ENCODE peak calls at places on chromosome 1, in seven cellular contexts. H, J, U, L, Z, I and D are unnamed samples.

GRCh38 chr1:42784946-42785693 is at the start of gene TMEM269:
- DNase-seq in H (no peak), J (peak; percentile 64), U (no peak), L (peak; percentile 56), Z (no peak), I (no peak), D (peak; percentile 23)

GRCh38 chr1:78289606-78290005 is 201.2 kb upstream of the PTGFR start:
- DNase-seq in H (no peak), J (no peak), U (no peak), L (no peak), Z (no peak), I (no peak), D (no peak)

GRCh38 chr1:114196992-114197907 is 43.6 kb upstream of the SYT6 start:
- DNase-seq in H (no peak), J (no peak), U (no peak), L (no peak), Z (no peak), I (no peak), D (no peak)

GRCh38 chr1:19169642-19170041 is 40.4 kb downstream of the UBR4 start:
- DNase-seq in H (peak; percentile 30), J (no peak), U (no peak), L (no peak), Z (no peak), I (peak; percentile 43), D (no peak)

GRCh38 chr1:44924835-44925464 is 61.4 kb downstream of the EIF2B3 start:
- DNase-seq in H (peak; percentile 73), J (no peak), U (peak; percentile 70), L (no peak), Z (no peak), I (peak; percentile 73), D (no peak)

GRCh38 chr1:170864238-170864637 is 71.1 kb upstream of the MROH9 start:
- DNase-seq in H (no peak), J (no peak), U (no peak), L (no peak), Z (no peak), I (no peak), D (no peak)

GRCh38 chr1:37718181-37718900 is 26.0 kb downstream of the CDCA8 start:
- DNase-seq in H (no peak), J (no peak), U (no peak), L (no peak), Z (no peak), I (no peak), D (peak; percentile 41)

GRCh38 chr1:26787381-26787705 is 407 bp upstream of the PIGV start:
- DNase-seq in H (no peak), J (no peak), U (peak; percentile 20), L (peak; percentile 71), Z (no peak), I (no peak), D (no peak)

GRCh38 chr1:41390171-41390570 is 28.9 kb downstream of the FOXO6 start:
- DNase-seq in H (no peak), J (no peak), U (no peak), L (no peak), Z (no peak), I (no peak), D (no peak)

GRCh38 chr1:25993197-25993951 is 4.5 kb downstream of the PAFAH2 start:
- DNase-seq in H (no peak), J (no peak), U (no peak), L (no peak), Z (no peak), I (no peak), D (no peak)

GRCh38 chr1:154465621-154466020 is 36.4 kb upstream of the TDRD10 start:
- DNase-seq in H (no peak), J (no peak), U (no peak), L (no peak), Z (no peak), I (no peak), D (no peak)

DNA sequence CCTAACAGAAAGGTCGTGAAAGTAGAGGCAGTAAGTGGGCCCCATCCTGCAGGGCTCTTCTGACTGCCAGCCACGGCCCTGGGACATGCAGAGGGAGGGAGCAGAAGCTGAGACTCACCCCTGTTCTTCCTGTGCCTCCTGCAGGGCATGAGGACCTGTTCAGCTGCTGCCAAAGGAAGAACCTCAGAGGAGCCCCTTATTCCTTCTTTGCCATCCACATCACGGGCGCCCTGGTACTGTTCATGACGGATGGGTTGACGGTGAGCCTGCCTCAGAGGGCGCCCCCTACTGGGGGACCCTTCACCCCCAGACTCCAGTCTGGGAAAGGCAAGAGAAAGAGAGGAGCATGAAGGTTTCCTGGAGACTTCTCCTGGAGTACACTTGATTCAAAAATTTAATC is 47.1 kb downstream of the ELK4 start:
- DNase-seq in H (no peak), J (no peak), U (no peak), L (no peak), Z (no peak), I (no peak), D (no peak)
- TF ChIP-seq CTCF in H (no peak), J (peak; percentile 47), U (peak; percentile 15), L (no peak), Z (peak; percentile 46), I (no peak), D (peak; percentile 47)

DNA sequence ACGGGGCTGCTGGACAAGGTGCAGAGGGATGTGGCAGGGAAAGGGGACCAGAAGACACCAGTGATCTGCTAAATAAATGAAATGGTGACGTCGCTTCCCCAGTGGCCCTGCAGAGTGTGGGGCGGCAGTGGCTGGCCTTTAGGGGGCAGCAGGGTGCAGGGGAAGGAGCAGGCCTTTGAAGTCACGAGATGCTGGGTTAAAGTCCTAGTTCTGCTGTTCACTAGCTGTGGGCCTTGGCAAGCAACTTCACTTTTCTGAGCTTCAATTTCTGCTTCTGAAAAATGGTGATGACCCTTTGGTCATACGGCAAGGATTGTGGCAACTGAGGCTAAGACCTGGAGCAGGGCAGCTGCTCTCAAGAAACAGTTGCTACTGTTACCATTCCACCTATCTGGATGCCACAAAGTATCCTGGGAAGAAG is 9.2 kb upstream of the GALE start:
- DNase-seq in H (peak; percentile 75), J (no peak), U (peak; percentile 64), L (peak; percentile 82), Z (no peak), I (no peak), D (peak; percentile 82)
- TF ChIP-seq CTCF in H (peak; percentile 84), J (peak; percentile 66), U (peak; percentile 62), L (peak; percentile 79), Z (peak; percentile 69), I (peak; percentile 71), D (peak; percentile 49)

GRCh38 chr1:9112961-9113880 is 15.7 kb downstream of the GPR157 start:
- DNase-seq in H (peak; percentile 75), J (no peak), U (no peak), L (no peak), Z (no peak), I (no peak), D (no peak)
- TF ChIP-seq CTCF in H (no peak), J (no peak), U (no peak), L (no peak), Z (no peak), I (no peak), D (no peak)

DNA sequence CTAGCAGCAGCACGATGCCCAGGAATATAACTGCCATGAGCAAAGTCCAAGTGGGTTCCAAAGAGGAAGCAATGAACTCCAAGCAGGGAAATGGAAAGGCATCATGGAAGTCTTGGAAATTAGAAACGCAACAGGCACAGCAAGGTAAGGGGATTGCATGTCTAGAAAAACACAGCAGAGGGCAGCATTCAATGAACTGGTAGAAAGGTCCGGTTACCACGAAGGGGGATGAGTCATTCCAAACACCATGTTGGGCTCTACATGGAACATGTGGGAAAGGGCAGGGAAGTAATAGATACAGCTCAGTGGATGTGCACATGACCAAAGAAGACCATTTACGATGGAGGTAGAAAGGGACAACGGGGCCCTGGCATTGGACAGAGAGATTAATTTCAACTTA is 36.4 kb downstream of the RXRG start:
- DNase-seq in H (peak; percentile 52), J (no peak), U (peak; percentile 45), L (no peak), Z (no peak), I (peak; percentile 4), D (peak; percentile 32)
- TF ChIP-seq CTCF in H (peak; percentile 30), J (peak; percentile 9), U (no peak), L (no peak), Z (peak; percentile 56), I (no peak), D (peak; percentile 53)

GRCh38 chr1:36088577-36089392 is at the start of gene ADPRS:
- DNase-seq in H (peak; percentile 91), J (peak; percentile 91), U (peak; percentile 85), L (peak; percentile 91), Z (peak; percentile 79), I (peak; percentile 89), D (peak; percentile 93)

GRCh38 chr1:36086529-36087232 is 2.0 kb upstream of the ADPRS start:
- DNase-seq in H (no peak), J (no peak), U (no peak), L (no peak), Z (no peak), I (no peak), D (no peak)

GRCh38 chr1:36085686-36086526 is 2.0 kb downstream of the TEKT2 start:
- DNase-seq in H (no peak), J (no peak), U (no peak), L (no peak), Z (no peak), I (no peak), D (no peak)

GRCh38 chr1:36088265-36088576 is 471 bp upstream of the ADPRS start:
- DNase-seq in H (no peak), J (no peak), U (no peak), L (no peak), Z (no peak), I (no peak), D (no peak)

DNA sequence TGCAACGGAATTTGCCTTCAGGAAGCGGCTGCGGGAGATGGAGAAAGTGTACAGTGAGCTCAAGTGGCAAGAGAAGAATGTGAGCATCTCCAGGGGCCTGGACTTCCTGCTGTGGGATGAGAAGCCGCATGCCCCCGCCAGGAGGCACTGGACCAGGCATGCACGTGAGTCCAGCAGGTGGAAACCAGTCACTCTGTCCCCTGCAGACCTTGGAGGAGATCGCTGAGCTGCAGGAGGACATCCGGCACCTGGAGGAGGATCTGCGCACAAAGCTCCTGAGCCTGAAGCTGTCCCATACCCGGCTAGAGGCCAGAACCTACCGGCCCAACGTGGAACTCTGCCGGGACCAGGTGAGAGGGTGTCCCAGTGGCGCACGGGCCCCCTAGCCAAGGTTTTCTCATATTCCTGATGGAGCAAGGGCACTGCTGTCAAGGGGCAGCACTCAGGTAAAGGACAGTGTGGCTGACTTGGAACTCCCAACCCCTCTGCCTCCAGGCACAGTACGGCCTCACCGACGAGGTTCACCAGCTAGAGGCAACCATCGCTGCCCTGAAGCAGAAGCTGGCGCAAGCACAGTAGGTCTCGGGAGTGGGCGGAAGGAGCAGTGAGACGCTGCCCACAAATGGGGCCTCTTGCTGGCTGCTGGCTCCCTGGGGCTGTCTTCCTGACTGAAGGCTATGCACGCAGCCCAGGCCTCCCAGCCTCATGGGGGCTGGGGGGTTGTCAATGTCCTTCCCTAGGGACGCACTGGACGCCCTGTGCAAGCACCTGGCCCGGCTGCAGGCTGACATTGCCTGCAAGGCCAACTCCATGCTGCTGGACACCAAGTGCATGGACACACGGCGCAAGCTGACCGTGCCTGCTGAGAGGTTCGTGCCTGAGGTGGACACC is 1.2 kb upstream of the ADPRS start:
- DNase-seq in H (no peak), J (no peak), U (no peak), L (no peak), Z (no peak), I (no peak), D (no peak)
- TF ChIP-seq CTCF in H (no peak), J (no peak), U (no peak), L (no peak), Z (no peak), I (no peak), D (no peak)

GRCh38 chr1:160877221-160877620 is 7.8 kb downstream of the ITLN1 start:
- DNase-seq in H (no peak), J (no peak), U (no peak), L (no peak), Z (no peak), I (no peak), D (no peak)
- TF ChIP-seq CTCF in H (peak; percentile 1), J (no peak), U (no peak), L (peak; percentile 62), Z (no peak), I (no peak), D (no peak)